ENCODE peak calls at places on chromosomes 6 and 20, in four cellular contexts. H, D, C and R are unnamed samples.

GRCh38 chr20:634526-634925 is 18.5 kb downstream of the SRXN1 start:
- DNase-seq in D (no peak), H (no peak), C (no peak), R (no peak)

GRCh38 chr6:26457796-26458688 is at the start of gene BTN2A1:
- DNase-seq in D (peak), C (peak), H (peak), R (peak)

GRCh38 chr20:46135856-46136633 is 17.9 kb downstream of the CD40 start:
- DNase-seq in H (no peak), D (no peak), C (no peak), R (no peak)

GRCh38 chr6:53858196-53858595 is 63.4 kb downstream of the LRRC1 start:
- DNase-seq in H (no peak), D (no peak), C (no peak), R (no peak)

GRCh38 chr6:3245216-3245615 is 13.5 kb upstream of the PSMG4 start:
- DNase-seq in D (no peak), C (no peak), H (no peak), R (no peak)

GRCh38 chr6:149917679-149918078 is 5.2 kb downstream of the RAET1G start:
- DNase-seq in D (no peak), C (no peak), H (no peak), R (no peak)

GRCh38 chr6:15841937-15842698 is 179.3 kb upstream of the DTNBP1 start:
- DNase-seq in H (no peak), D (no peak), C (no peak), R (no peak)

GRCh38 chr6:119830069-119830468 is 480.5 kb upstream of the MAN1A1 start:
- DNase-seq in H (no peak), D (no peak), C (no peak), R (no peak)

GRCh38 chr20:25600632-25601031 is 15.3 kb upstream of the NINL start:
- DNase-seq in C (no peak), D (no peak), H (no peak), R (peak)

GRCh38 chr6:158496700-158497099 is 63.2 kb upstream of the TMEM181 start:
- DNase-seq in D (no peak), C (no peak), H (no peak), R (no peak)

GRCh38 chr20:45905505-45906079 is 6.4 kb downstream of the PLTP start:
- DNase-seq in C (no peak), H (peak), D (no peak), R (peak)

GRCh38 chr20:45300961-45301360 is 5.7 kb upstream of the RBPJL start:
- DNase-seq in C (peak), D (no peak), H (peak), R (peak)

GRCh38 chr20:52493177-52493711 is 301.7 kb upstream of the ZFP64 start:
- DNase-seq in C (no peak), D (no peak), H (no peak), R (no peak)

GRCh38 chr6:31178143-31179041 is 7.9 kb upstream of the POU5F1 start:
- DNase-seq in D (no peak), C (no peak), H (no peak), R (no peak)

GRCh38 chr6:75350808-75351207 is 66.2 kb upstream of the TMEM30A start:
- DNase-seq in C (no peak), H (no peak), D (no peak), R (no peak)

GRCh38 chr20:2872304-2873009 is 824 bp upstream of the PTPRA start:
- DNase-seq in C (peak), H (peak), D (peak), R (peak)

GRCh38 chr6:141443668-141444067 is 689.1 kb upstream of the GJE1 start:
- DNase-seq in H (no peak), D (no peak), C (no peak), R (no peak)

GRCh38 chr6:138571174-138571573 is 71.9 kb upstream of the NHSL1 start:
- DNase-seq in D (no peak), C (no peak), H (no peak), R (peak)

GRCh38 chr6:139448094-139448649 is 73.7 kb upstream of the CITED2 start:
- DNase-seq in H (no peak), D (peak), C (no peak), R (no peak)

GRCh38 chr6:37628611-37629320 is 68.9 kb downstream of the MDGA1 start:
- DNase-seq in D (no peak), H (no peak), C (no peak), R (no peak)

GRCh38 chr6:134373282-134373922 is 55.5 kb upstream of the SGK1 start:
- DNase-seq in D (peak), C (peak), H (peak), R (no peak)

GRCh38 chr6:53483423-53484353 is 61.2 kb downstream of the GCLC start:
- DNase-seq in D (no peak), H (no peak), C (peak), R (peak)

GRCh38 chr6:2021713-2022125 is 223.7 kb downstream of the GMDS start:
- DNase-seq in H (no peak), C (no peak), D (no peak), R (no peak)

GRCh38 chr20:43558412-43559146 is at the start of gene SGK2:
- DNase-seq in H (peak), C (peak), D (no peak), R (peak)

GRCh38 chr6:53679446-53679933 is 13.9 kb upstream of the KLHL31 start:
- DNase-seq in D (no peak), H (peak), C (peak), R (peak)

GRCh38 chr6:143575440-143575839 is 63.9 kb upstream of the FUCA2 start:
- DNase-seq in D (peak), H (peak), C (peak), R (peak)

GRCh38 chr6:26122793-26123674 is 35.8 kb downstream of the HFE start:
- DNase-seq in H (peak), D (peak), C (peak), R (peak)

GRCh38 chr6:55034752-55035151 is 139.6 kb upstream of the HCRTR2 start:
- DNase-seq in D (no peak), C (no peak), H (no peak), R (no peak)

GRCh38 chr20:35523298-35523888 is 6.1 kb downstream of the C20orf173 start:
- DNase-seq in D (no peak), H (peak), C (peak), R (peak)

GRCh38 chr20:58822748-58823730 is 27.7 kb downstream of the GNAS-AS1 start:
- DNase-seq in C (no peak), H (no peak), D (no peak), R (no peak)

GRCh38 chr6:35188886-35189285 is 24.9 kb upstream of the SCUBE3 start:
- DNase-seq in C (no peak), H (no peak), D (no peak), R (no peak)

GRCh38 chr6:149694926-149695325 is 23.0 kb downstream of the LATS1 start:
- DNase-seq in D (no peak), C (no peak), H (no peak), R (no peak)

GRCh38 chr6:148704539-148704938 is 42.3 kb upstream of the UST start:
- DNase-seq in H (no peak), D (no peak), C (no peak), R (no peak)

DNA sequence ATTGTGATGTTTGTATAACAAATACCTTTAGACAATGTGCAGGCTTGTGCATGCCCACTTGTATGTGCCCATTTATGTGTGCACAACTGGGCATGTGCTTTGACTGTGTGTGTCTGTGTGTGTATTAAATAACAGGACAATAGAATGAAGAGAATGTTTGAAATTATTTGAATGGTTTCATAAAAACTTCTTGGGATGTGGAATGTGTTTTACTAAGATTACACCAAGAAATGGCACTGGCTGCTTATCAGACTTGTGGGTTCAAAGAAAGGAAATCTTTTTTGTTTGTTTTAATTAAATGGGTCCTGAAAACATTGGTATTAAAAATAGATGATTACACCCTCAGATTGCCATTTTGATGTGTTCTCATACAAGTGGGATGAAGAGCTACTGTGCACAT is 191.6 kb upstream of the CCN2 start:
- DNase-seq in C (no peak), H (no peak), D (no peak), R (no peak)
- TF ChIP-seq POLR2AphosphoS2 in C (no peak), H (no peak), D (no peak), R (no peak)

DNA sequence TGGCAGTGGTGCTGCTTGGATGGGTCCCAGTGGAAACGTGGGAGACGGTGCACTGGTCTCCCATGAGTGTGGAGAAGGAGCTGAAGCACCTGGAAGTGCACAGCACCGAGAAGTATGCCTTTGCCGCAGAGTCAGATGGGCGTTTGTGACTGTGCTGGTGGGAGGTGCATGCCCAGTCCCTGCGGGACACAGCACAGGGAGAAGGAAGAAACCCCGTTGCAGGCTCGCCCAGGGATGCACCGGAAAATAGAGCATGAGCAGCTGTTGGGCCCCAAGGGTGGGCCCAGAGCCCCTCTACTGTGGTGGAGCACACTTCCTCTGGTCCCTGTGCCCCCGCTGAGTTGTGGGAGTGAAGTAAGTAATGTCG is 19.3 kb upstream of the RGS17 start:
- DNase-seq in C (no peak), D (no peak), H (no peak), R (no peak)
- TF ChIP-seq POLR2AphosphoS2 in C (no peak), D (no peak), H (no peak), R (no peak)

GRCh38 chr6:136511397-136511796 is 38.8 kb downstream of the MAP7 start:
- DNase-seq in C (no peak), D (no peak), H (no peak), R (no peak)
- TF ChIP-seq POLR2AphosphoS2 in C (no peak), D (no peak), H (no peak), R (no peak)

DNA sequence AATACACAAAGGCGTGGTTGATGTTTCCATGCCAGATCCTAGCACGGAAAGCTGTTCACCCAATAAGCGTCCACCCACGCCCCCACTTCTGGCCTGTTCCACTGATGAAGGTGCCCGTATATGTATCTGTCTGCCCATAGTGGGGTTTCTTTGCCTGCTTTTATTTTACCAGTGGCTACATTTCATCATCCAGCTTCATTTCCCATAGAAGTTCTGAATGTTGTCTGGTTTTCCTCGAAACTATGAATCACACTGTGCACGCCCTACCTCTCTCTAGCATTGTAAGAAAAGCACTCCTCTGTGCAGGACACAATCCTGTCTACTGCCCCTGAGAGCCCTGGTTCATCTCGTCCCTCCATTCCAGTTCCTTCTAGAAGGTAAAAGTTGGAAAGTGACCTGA is 8.8 kb upstream of the CD93 start:
- DNase-seq in D (no peak), C (no peak), H (no peak), R (no peak)
- TF ChIP-seq POLR2AphosphoS2 in D (no peak), C (no peak), H (no peak), R (no peak)

GRCh38 chr20:53778041-53778516 is 184.4 kb upstream of the ZNF217 start:
- DNase-seq in H (no peak), C (no peak), D (no peak), R (no peak)

GRCh38 chr20:53779822-53780221 is 186.2 kb upstream of the ZNF217 start:
- DNase-seq in D (no peak), H (no peak), C (no peak), R (no peak)

GRCh38 chr20:53778736-53779135 is 185.1 kb upstream of the ZNF217 start:
- DNase-seq in C (no peak), D (no peak), H (no peak), R (no peak)

GRCh38 chr20:53774487-53775203 is 181.0 kb upstream of the ZNF217 start:
- DNase-seq in H (peak), D (no peak), C (no peak), R (no peak)

DNA sequence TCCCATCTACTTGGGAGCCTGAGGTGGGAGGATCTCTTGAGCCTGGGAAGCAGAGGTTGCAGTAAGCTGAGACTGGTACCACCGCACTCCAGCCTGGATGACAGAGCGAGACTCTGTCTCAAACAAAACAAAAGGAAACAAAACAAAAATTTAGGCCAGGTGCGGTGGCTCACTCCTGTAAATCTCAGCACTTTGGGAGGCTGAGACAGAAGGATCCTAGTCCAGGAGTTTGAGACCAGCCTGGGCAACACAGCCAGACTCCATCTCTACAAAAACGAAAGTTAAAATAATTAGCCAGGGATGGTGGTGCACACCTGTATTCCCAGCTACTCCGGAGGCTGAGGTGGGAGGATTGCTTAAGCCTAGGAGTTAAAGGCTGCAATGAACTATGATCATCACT is 183.2 kb upstream of the ZNF217 start:
- DNase-seq in D (no peak), H (no peak), C (no peak), R (no peak)
- TF ChIP-seq POLR2AphosphoS2 in D (no peak), H (no peak), C (no peak), R (no peak)

GRCh38 chr6:47479156-47479541 is 1.6 kb downstream of the CD2AP start:
- DNase-seq in C (no peak), D (no peak), H (no peak), R (no peak)
- TF ChIP-seq POLR2AphosphoS2 in C (no peak), D (no peak), H (no peak), R (no peak)

GRCh38 chr6:130020106-130020851 is 1.9 kb downstream of the L3MBTL3 start:
- DNase-seq in C (peak), H (peak), D (no peak), R (no peak)
- TF ChIP-seq POLR2AphosphoS2 in C (no peak), H (no peak), D (no peak), R (no peak)

DNA sequence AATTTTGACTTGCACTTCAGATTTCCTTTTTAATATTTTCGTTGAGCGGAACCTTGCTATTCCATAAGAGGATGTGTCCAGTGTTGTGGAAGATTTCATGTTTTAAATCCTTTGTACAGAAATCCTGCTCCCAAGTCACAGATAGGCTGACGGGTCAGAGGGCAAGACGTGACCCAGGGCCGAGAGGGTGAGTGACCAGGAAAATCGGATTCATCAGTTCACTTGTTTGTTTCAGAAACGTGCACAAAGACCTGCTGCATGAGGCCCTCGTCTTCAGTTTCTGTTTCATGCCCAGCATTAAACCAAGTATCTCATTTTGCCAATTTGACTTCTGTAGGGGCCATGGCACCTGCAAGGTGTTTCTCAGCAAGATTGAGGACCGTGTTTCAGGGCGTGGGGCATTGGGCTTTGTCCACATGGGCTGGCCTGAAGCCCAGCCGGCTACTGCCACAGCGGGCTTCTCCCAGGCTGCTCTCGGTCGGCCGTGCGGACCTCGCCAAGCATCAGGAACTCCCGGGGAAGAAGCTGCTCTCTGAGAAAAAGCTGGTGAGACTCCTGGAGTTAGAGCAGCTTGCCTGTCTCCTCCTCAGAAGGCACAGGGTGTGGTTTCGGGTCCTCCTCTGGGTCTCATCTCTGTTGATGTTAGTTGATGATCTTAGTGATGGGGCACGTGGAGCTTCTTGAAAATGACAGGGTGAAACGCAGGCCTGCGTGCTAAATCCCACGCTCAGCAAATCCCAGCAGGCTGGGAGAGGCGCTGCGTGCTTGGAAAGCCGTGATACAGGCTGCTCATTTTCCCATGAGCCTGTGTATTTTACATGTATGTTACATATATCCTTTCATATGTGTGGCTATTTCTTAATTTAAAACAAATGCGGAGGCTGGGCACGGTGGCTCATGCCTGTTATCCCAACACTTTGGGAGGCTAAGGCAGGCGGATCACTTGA is 10.5 kb downstream of the MTG2 start:
- DNase-seq in D (no peak), C (no peak), H (no peak), R (no peak)
- TF ChIP-seq POLR2AphosphoS2 in D (no peak), C (no peak), H (no peak), R (no peak)

GRCh38 chr6:32668226-32668747 is 1.8 kb upstream of the HLA-DQB1 start:
- DNase-seq in D (peak), H (no peak), C (no peak), R (peak)
- TF ChIP-seq POLR2AphosphoS2 in D (peak), H (no peak), C (no peak), R (no peak)

DNA sequence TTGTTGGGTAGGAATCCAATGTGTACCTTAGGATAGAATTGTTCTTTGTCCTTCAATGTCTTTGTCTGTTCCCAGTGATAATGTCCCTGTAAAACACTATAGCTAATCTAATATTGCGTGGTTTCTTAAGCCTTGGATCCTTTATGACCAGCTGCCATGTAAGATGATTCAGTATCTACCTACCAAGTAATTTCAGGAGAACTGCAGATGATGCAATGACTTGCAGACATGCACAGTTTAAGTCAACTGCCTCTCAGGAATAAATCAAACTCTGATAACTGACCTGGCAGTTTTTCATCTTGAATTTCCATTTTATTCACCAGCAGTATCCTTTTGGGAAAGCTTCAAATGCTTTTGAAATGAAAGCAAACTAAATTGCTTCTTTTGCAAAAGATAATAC is 157.8 kb downstream of the TPBG start:
- DNase-seq in H (no peak), D (no peak), C (no peak), R (no peak)
- TF ChIP-seq POLR2AphosphoS2 in H (no peak), D (no peak), C (no peak), R (no peak)